ENCODE peak calls at places on chromosomes 12 and 14, in four cellular contexts. One of them, this sample, is unnamed. For H3K9me3, the result is how much of the 10 kb centered on the place peaks cover.

GRCh38 chr14:56686416-56686815 is 106.8 kb downstream of the TMEM260 start:
- DNase-seq in heart right ventricle: peak
- DNase-seq in cardiac muscle cell: peak
- DNase-seq in A549: no peak
- DNase-seq in this sample: no peak

GRCh38 chr12:116968986-116969385 is 58.2 kb downstream of the FBXW8 start:
- DNase-seq in cardiac muscle cell: no peak
- DNase-seq in heart right ventricle: no peak
- DNase-seq in A549: no peak
- DNase-seq in this sample: no peak

GRCh38 chr14:23056257-23056955 is 914 bp downstream of the CDH24 start:
- DNase-seq in A549: peak
- DNase-seq in heart right ventricle: peak
- DNase-seq in cardiac muscle cell: peak
- DNase-seq in this sample: peak

GRCh38 chr12:65618574-65618973 is 205.7 kb upstream of the HMGA2 start:
- DNase-seq in cardiac muscle cell: no peak
- DNase-seq in A549: no peak
- DNase-seq in heart right ventricle: no peak
- DNase-seq in this sample: no peak

GRCh38 chr14:103702497-103703432 is 12.5 kb downstream of the XRCC3 start:
- DNase-seq in A549: no peak
- DNase-seq in cardiac muscle cell: no peak
- DNase-seq in heart right ventricle: no peak
- DNase-seq in this sample: no peak

GRCh38 chr14:54565236-54566151 is 1.4 kb upstream of the SAMD4A start:
- DNase-seq in A549: peak
- DNase-seq in heart right ventricle: peak
- DNase-seq in cardiac muscle cell: peak
- DNase-seq in this sample: peak

GRCh38 chr12:4133636-4134433 is 139.7 kb upstream of the CCND2 start:
- DNase-seq in heart right ventricle: peak
- DNase-seq in cardiac muscle cell: no peak
- DNase-seq in A549: no peak
- DNase-seq in this sample: no peak

GRCh38 chr14:91387135-91387849 is 30.3 kb downstream of the CCDC88C start:
- DNase-seq in A549: no peak
- DNase-seq in heart right ventricle: no peak
- DNase-seq in cardiac muscle cell: peak
- DNase-seq in this sample: no peak

GRCh38 chr12:24679135-24679534 is 269.8 kb downstream of the BCAT1 start:
- DNase-seq in heart right ventricle: no peak
- DNase-seq in A549: no peak
- DNase-seq in cardiac muscle cell: no peak
- DNase-seq in this sample: no peak

GRCh38 chr14:104228221-104228620 is 89.8 kb downstream of the KIF26A start:
- DNase-seq in heart right ventricle: no peak
- DNase-seq in A549: no peak
- DNase-seq in cardiac muscle cell: no peak
- DNase-seq in this sample: no peak

GRCh38 chr12:6268484-6269157 is 41.9 kb upstream of the PLEKHG6 start:
- DNase-seq in heart right ventricle: no peak
- DNase-seq in cardiac muscle cell: no peak
- DNase-seq in A549: no peak
- DNase-seq in this sample: no peak

GRCh38 chr12:6181583-6182278 is 18.5 kb upstream of the CD9 start:
- DNase-seq in cardiac muscle cell: no peak
- DNase-seq in A549: no peak
- DNase-seq in heart right ventricle: no peak
- DNase-seq in this sample: no peak

GRCh38 chr14:80310950-80311349 is 99.6 kb upstream of the DIO2 start:
- DNase-seq in A549: no peak
- DNase-seq in cardiac muscle cell: no peak
- DNase-seq in heart right ventricle: peak
- DNase-seq in this sample: no peak

GRCh38 chr12:104050436-104050835 is 449 bp upstream of the GLT8D2 start:
- DNase-seq in heart right ventricle: no peak
- DNase-seq in cardiac muscle cell: no peak
- DNase-seq in A549: no peak
- DNase-seq in this sample: no peak

GRCh38 chr14:23613242-23614070 is 22.7 kb upstream of the DHRS2 start:
- DNase-seq in cardiac muscle cell: no peak
- DNase-seq in A549: no peak
- DNase-seq in heart right ventricle: no peak
- DNase-seq in this sample: no peak

GRCh38 chr12:96906849-96907664 is at the start of gene NEDD1:
- DNase-seq in A549: peak
- DNase-seq in heart right ventricle: peak
- DNase-seq in cardiac muscle cell: peak
- DNase-seq in this sample: peak

GRCh38 chr12:25496098-25496587 is 56.9 kb downstream of the LMNTD1 start:
- DNase-seq in heart right ventricle: no peak
- DNase-seq in A549: no peak
- DNase-seq in cardiac muscle cell: no peak
- DNase-seq in this sample: no peak

GRCh38 chr14:80587096-80587724 is 354.3 kb downstream of the CEP128 start:
- DNase-seq in cardiac muscle cell: peak
- DNase-seq in A549: no peak
- DNase-seq in heart right ventricle: no peak
- DNase-seq in this sample: no peak

GRCh38 chr12:9037431-9037830 is 48.1 kb downstream of the KLRG1 start:
- DNase-seq in heart right ventricle: no peak
- DNase-seq in A549: no peak
- DNase-seq in cardiac muscle cell: no peak
- DNase-seq in this sample: no peak

GRCh38 chr14:99320105-99320572 is 48.1 kb upstream of the BCL11B start:
- DNase-seq in heart right ventricle: no peak
- DNase-seq in cardiac muscle cell: peak
- DNase-seq in A549: peak
- DNase-seq in this sample: peak

GRCh38 chr12:120257041-120257821 is 8.3 kb downstream of the PXN start:
- DNase-seq in heart right ventricle: peak
- DNase-seq in A549: no peak
- DNase-seq in cardiac muscle cell: no peak
- DNase-seq in this sample: no peak

GRCh38 chr12:46983959-46984833 is 95.2 kb upstream of the PCED1B start:
- DNase-seq in A549: peak
- DNase-seq in cardiac muscle cell: peak
- DNase-seq in heart right ventricle: no peak
- DNase-seq in this sample: peak

GRCh38 chr14:77554816-77555599 is 56.4 kb upstream of the ISM2 start:
- DNase-seq in A549: no peak
- DNase-seq in heart right ventricle: no peak
- DNase-seq in cardiac muscle cell: no peak
- DNase-seq in this sample: no peak

GRCh38 chr12:53073881-53074280 is 5.3 kb downstream of the SPRYD3 start:
- DNase-seq in cardiac muscle cell: no peak
- DNase-seq in heart right ventricle: no peak
- DNase-seq in A549: no peak
- DNase-seq in this sample: no peak

GRCh38 chr12:64169999-64170398 is 52.1 kb downstream of the KICS2 start:
- DNase-seq in heart right ventricle: no peak
- DNase-seq in A549: no peak
- DNase-seq in cardiac muscle cell: no peak
- DNase-seq in this sample: no peak

GRCh38 chr14:105059917-105060565 is 5.2 kb downstream of the GPR132 start:
- DNase-seq in cardiac muscle cell: no peak
- DNase-seq in A549: no peak
- DNase-seq in heart right ventricle: no peak
- DNase-seq in this sample: no peak

GRCh38 chr12:53499261-53500118 is at the start of gene MAP3K12:
- DNase-seq in heart right ventricle: peak
- DNase-seq in cardiac muscle cell: peak
- DNase-seq in A549: peak
- DNase-seq in this sample: peak

GRCh38 chr14:56894591-56894991 is 84.3 kb upstream of the OTX2 start:
- DNase-seq in A549: no peak
- DNase-seq in cardiac muscle cell: no peak
- DNase-seq in heart right ventricle: no peak
- DNase-seq in this sample: no peak

GRCh38 chr14:81224222-81224621 is 3.5 kb upstream of the GTF2A1 start:
- DNase-seq in A549: no peak
- DNase-seq in cardiac muscle cell: no peak
- DNase-seq in heart right ventricle: no peak
- DNase-seq in this sample: no peak

GRCh38 chr14:37232907-37233481 is 35.3 kb downstream of the MIPOL1 start:
- DNase-seq in A549: peak
- DNase-seq in heart right ventricle: no peak
- DNase-seq in cardiac muscle cell: peak
- DNase-seq in this sample: no peak

DNA sequence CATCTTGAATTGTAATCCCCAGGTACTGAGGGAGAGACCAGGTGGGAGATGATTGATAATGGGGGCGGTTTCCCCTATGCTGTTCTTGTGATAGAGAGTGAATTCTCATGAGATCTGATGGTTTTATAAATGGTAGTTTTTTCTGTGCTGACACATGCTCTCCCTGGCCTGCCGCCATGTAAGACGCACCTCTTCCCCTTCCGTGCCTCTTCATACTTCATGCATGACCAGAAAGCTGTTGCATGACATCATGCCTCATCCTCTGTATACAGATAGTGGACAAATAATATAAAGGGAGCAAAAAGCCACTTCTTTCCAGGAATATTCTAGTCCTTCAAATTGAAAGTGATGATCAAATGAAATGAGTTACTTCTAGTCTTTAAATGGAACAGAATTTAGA is 47.2 kb upstream of the LRIG3 start:
- DNase-seq in cardiac muscle cell: no peak
- DNase-seq in heart right ventricle: no peak
- DNase-seq in A549: no peak
- DNase-seq in this sample: no peak
- H3K9me3 ChIP-seq in cardiac muscle cell: under half
- H3K9me3 ChIP-seq in heart right ventricle: under half
- H3K9me3 ChIP-seq in A549: under half
- H3K9me3 ChIP-seq in this sample: under half

GRCh38 chr14:49463146-49463545 is 123.0 kb downstream of the RPS29 start:
- DNase-seq in heart right ventricle: no peak
- DNase-seq in A549: no peak
- DNase-seq in cardiac muscle cell: no peak
- DNase-seq in this sample: no peak

GRCh38 chr14:49464885-49465284 is 121.3 kb downstream of the RPS29 start:
- DNase-seq in A549: peak
- DNase-seq in heart right ventricle: no peak
- DNase-seq in cardiac muscle cell: peak
- DNase-seq in this sample: no peak

GRCh38 chr14:49461529-49462401 is 124.4 kb downstream of the RPS29 start:
- DNase-seq in heart right ventricle: peak
- DNase-seq in cardiac muscle cell: peak
- DNase-seq in A549: peak
- DNase-seq in this sample: peak

DNA sequence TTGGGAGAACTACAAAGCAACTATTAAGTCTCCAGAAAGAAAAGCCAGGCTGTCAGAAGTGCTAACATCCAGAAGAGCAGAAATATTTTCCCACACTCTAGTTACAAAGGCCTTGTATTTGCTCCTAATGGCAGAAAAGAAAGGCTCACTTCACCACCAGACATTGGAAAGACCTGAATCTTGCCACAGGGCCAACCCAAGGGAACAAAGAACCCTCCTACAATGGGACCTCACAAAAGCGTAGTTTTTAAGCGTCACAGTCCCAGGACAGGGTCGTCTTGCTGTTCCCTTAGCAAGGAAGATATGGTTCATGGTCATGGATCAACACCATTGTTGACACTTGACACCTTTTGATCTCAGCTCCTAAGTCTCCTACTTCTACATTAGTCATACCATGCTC is 119.1 kb downstream of the RPS29 start:
- DNase-seq in cardiac muscle cell: no peak
- DNase-seq in heart right ventricle: no peak
- DNase-seq in A549: no peak
- DNase-seq in this sample: no peak
- H3K9me3 ChIP-seq in cardiac muscle cell: under half
- H3K9me3 ChIP-seq in heart right ventricle: under half
- H3K9me3 ChIP-seq in A549: under half
- H3K9me3 ChIP-seq in this sample: under half

DNA sequence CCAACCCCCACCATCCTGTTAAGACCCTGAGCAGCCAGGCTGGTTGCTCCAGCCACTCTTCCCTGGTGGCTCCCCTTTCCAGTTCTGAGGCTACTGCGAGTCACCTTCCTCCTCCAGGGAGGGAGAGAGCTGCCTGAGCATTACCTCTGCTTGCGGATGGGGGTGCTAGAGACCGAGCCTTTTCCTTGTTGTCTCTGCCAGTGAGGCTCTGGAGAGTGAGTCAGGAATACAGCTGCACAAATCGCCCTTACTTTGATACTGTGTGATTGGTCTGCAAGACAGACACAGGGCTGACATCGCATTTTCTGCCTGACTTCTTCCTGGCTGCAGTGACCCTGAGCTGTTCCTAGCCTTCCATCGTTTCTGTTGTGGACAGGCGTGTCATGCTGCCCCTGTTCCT is 94.3 kb downstream of the SLC25A47 start:
- DNase-seq in A549: peak
- DNase-seq in cardiac muscle cell: peak
- DNase-seq in heart right ventricle: peak
- DNase-seq in this sample: no peak
- H3K9me3 ChIP-seq in A549: under half
- H3K9me3 ChIP-seq in cardiac muscle cell: under half
- H3K9me3 ChIP-seq in heart right ventricle: under half
- H3K9me3 ChIP-seq in this sample: under half

DNA sequence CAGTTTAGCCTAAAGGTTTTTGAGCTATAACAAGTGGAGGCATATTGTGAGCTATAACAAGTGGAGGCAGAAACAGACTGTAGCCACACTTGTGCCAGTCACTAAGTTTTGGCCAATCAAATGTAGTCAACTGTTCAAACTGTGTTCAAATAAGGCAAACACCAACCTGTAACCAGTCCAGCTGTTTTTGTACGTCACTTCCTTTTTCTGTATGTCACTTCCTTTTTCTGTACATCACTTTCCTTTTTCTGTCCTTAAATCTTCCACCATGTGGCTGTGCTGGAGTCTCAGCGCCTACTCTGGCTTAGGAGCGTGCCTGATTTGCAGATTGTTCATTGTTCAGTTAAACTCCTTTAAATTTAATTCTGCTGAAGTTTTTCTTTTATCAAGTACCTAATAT is 79.7 kb downstream of the FUT8 start:
- DNase-seq in cardiac muscle cell: no peak
- DNase-seq in A549: no peak
- DNase-seq in heart right ventricle: no peak
- DNase-seq in this sample: no peak
- H3K9me3 ChIP-seq in cardiac muscle cell: under half
- H3K9me3 ChIP-seq in A549: under half
- H3K9me3 ChIP-seq in heart right ventricle: under half
- H3K9me3 ChIP-seq in this sample: under half

GRCh38 chr12:101881228-101881627 is 3.8 kb downstream of the DRAM1 start:
- DNase-seq in cardiac muscle cell: no peak
- DNase-seq in heart right ventricle: no peak
- DNase-seq in A549: no peak
- DNase-seq in this sample: no peak

GRCh38 chr12:101875112-101875961 is 2.0 kb upstream of the DRAM1 start:
- DNase-seq in cardiac muscle cell: no peak
- DNase-seq in A549: no peak
- DNase-seq in heart right ventricle: no peak
- DNase-seq in this sample: no peak

GRCh38 chr12:101880769-101881168 is 3.4 kb downstream of the DRAM1 start:
- DNase-seq in cardiac muscle cell: no peak
- DNase-seq in heart right ventricle: no peak
- DNase-seq in A549: no peak
- DNase-seq in this sample: no peak

GRCh38 chr12:101877816-101878811 is 734 bp downstream of the DRAM1 start:
- DNase-seq in A549: peak
- DNase-seq in cardiac muscle cell: peak
- DNase-seq in heart right ventricle: no peak
- DNase-seq in this sample: no peak

GRCh38 chr12:101876861-101877815 is at the start of gene DRAM1:
- DNase-seq in cardiac muscle cell: peak
- DNase-seq in heart right ventricle: peak
- DNase-seq in A549: peak
- DNase-seq in this sample: peak
- H3K9me3 ChIP-seq in cardiac muscle cell: under half
- H3K9me3 ChIP-seq in heart right ventricle: under half
- H3K9me3 ChIP-seq in A549: under half
- H3K9me3 ChIP-seq in this sample: under half